ENCODE peak calls at places on chromosome 7, in seven cellular contexts. L is NCI-H345, N is LoVo, B is HTR-8/SVneo, A is T-cell, K is GM10248, H is T-helper 1 cell. G is an unnamed sample.
A peak's percentile ranks its signal among the peaks of the same experiment; 100 is the strongest.

GRCh38 chr7:87702326-87702725 is 74.1 kb downstream of the RUNDC3B start:
- DNase-seq in A (no peak), B (no peak), K (no peak), N (no peak), H (no peak), L (no peak), G (no peak)

GRCh38 chr7:49976238-49976637 is 116.8 kb downstream of the ZPBP start:
- DNase-seq in K (no peak), L (no peak), N (no peak), H (no peak), B (no peak), A (no peak), G (no peak)

GRCh38 chr7:27199820-27200760 is at the start of gene HOXA13:
- DNase-seq in B (peak; percentile 72), N (peak; percentile 96), H (no peak), L (peak; percentile 70), A (no peak), K (no peak), G (peak; percentile 50)

GRCh38 chr7:158827411-158828342 is 1.6 kb downstream of the ESYT2 start:
- DNase-seq in L (no peak), H (no peak), A (no peak), K (peak; percentile 54), B (no peak), N (no peak), G (no peak)

GRCh38 chr7:102287465-102288146 is 938 bp downstream of the SH2B2 start:
- DNase-seq in A (no peak), H (no peak), N (peak; percentile 26), K (no peak), B (peak; percentile 57), L (peak; percentile 37), G (peak; percentile 63)

GRCh38 chr7:75915416-75916156 is 631 bp downstream of the POR start:
- DNase-seq in B (no peak), A (no peak), L (peak; percentile 35), H (no peak), N (peak; percentile 29), K (peak; percentile 41), G (peak; percentile 33)

GRCh38 chr7:140342732-140343514 is 55.4 kb downstream of the SLC37A3 start:
- DNase-seq in A (no peak), H (no peak), K (peak; percentile 32), L (peak; percentile 12), B (no peak), N (no peak), G (no peak)

GRCh38 chr7:130486114-130486962 is 5.5 kb upstream of the MEST start:
- DNase-seq in N (peak; percentile 99), H (peak; percentile 12), L (peak; percentile 92), K (peak; percentile 64), A (peak; percentile 41), B (no peak), G (peak; percentile 73)

GRCh38 chr7:15130666-15131541 is 228.4 kb upstream of the DGKB start:
- DNase-seq in B (peak; percentile 32), N (peak; percentile 46), H (no peak), A (no peak), K (no peak), L (no peak), G (no peak)